ENCODE peak calls at places on chromosome 17, in four cellular contexts. Z is RWPE1; R is HS-5; K is stimulated activated CD8-positive, alpha-beta memory T cell treated with anti-CD3 and anti-CD28 coated beads, Interleukin-15, amount 100 ng/mL, for 24 hours. H is an unnamed sample.

GRCh38 chr17:72976971-72977767 is 115.3 kb downstream of the SLC39A11 start:
- DNase-seq in K (no peak), Z (peak; percentile 28), R (peak; percentile 65), H (no peak)

GRCh38 chr17:72730091-72730490 is 362.4 kb downstream of the SLC39A11 start:
- DNase-seq in K (no peak), Z (no peak), R (no peak), H (peak; percentile 37)

GRCh38 chr17:61196799-61197198 is 202.8 kb upstream of the TBX2 start:
- DNase-seq in K (no peak), Z (no peak), R (no peak), H (no peak)

GRCh38 chr17:19448341-19449268 is 37.6 kb downstream of the RNF112 start:
- DNase-seq in Z (peak; percentile 53), R (peak; percentile 93), K (no peak), H (no peak)

GRCh38 chr17:67053438-67054000 is 9.2 kb downstream of the CACNG1 start:
- DNase-seq in Z (no peak), K (no peak), R (no peak), H (no peak)

GRCh38 chr17:3935140-3935542 is 18.9 kb upstream of the P2RX1 start:
- DNase-seq in R (no peak), Z (peak; percentile 60), K (no peak), H (peak; percentile 71)

GRCh38 chr17:79721993-79722671 is 8.6 kb upstream of the ENPP7 start:
- DNase-seq in R (no peak), Z (no peak), K (no peak), H (peak; percentile 35)

GRCh38 chr17:4833941-4834501 is 881 bp downstream of the MINK1 start:
- DNase-seq in K (no peak), R (no peak), Z (no peak), H (peak; percentile 26)

GRCh38 chr17:14575349-14575966 is 274.6 kb downstream of the HS3ST3B1 start:
- DNase-seq in K (no peak), R (no peak), Z (no peak), H (no peak)

GRCh38 chr17:75720656-75721462 is at the start of gene ITGB4:
- DNase-seq in R (no peak), Z (peak; percentile 92), K (peak; percentile 7), H (peak; percentile 75)

GRCh38 chr17:13582776-13583414 is 18.8 kb downstream of the HS3ST3A1 start:
- DNase-seq in K (no peak), Z (no peak), R (no peak), H (peak; percentile 10)

GRCh38 chr17:41394254-41395016 is 3.0 kb downstream of the KRT31 start:
- DNase-seq in Z (peak; percentile 32), R (no peak), K (no peak), H (no peak)

GRCh38 chr17:48634446-48635208 is 8.5 kb upstream of the HOXB9 start:
- DNase-seq in K (no peak), Z (no peak), R (no peak), H (no peak)

H was measured in OCI-LY7.